ENCODE peak calls at places on chromosomes 2 and 18, in nine cellular contexts. C is HepG2, U is OCI-LY7, Q is IMR-90, A is colonic mucosa, W is body of pancreas, M is keratinocyte, E is uterus, G is GM23248. H is an unnamed sample.

GRCh38 chr2:220966636-220967035 is 605.5 kb downstream of the EPHA4 start:
- DNase-seq in G (peak; percentile 81), Q (peak; percentile 91), C (no peak), W (no peak), U (no peak), A (no peak), E (no peak), M (peak; percentile 5), H (no peak)

GRCh38 chr2:218017211-218018053 is 14.6 kb upstream of the TNS1 start:
- DNase-seq in G (no peak), Q (no peak), C (no peak), W (peak; percentile 81), U (no peak), M (no peak), E (no peak), A (no peak), H (peak; percentile 55)

GRCh38 chr2:222707689-222708273 is 36.3 kb downstream of the MOGAT1 start:
- DNase-seq in M (no peak), W (no peak), C (peak; percentile 83), U (no peak), Q (peak; percentile 87), E (no peak), A (no peak), G (peak; percentile 68), H (no peak)

GRCh38 chr18:457120-457519 is 43.4 kb downstream of the COLEC12 start:
- DNase-seq in U (peak; percentile 79), A (no peak), E (peak; percentile 38), M (no peak), W (no peak), Q (peak; percentile 70), C (no peak), G (peak; percentile 85), H (peak; percentile 73)

GRCh38 chr2:240929364-240930095 is 23.4 kb downstream of the CROCC2 start:
- DNase-seq in A (peak; percentile 13), U (no peak), C (no peak), G (no peak), M (no peak), E (no peak), W (no peak), Q (no peak), H (no peak)

GRCh38 chr2:95056461-95057459 is 31.3 kb downstream of the MAL start:
- DNase-seq in Q (peak; percentile 13), U (no peak), W (no peak), M (no peak), E (no peak), A (no peak), G (peak; percentile 34), C (peak; percentile 40), H (no peak)

GRCh38 chr18:45793295-45793965 is 32.0 kb upstream of the SIGLEC15 start:
- DNase-seq in E (no peak), W (no peak), C (no peak), A (no peak), Q (peak; percentile 93), G (peak; percentile 94), U (no peak), M (peak; percentile 96), H (no peak)

GRCh38 chr2:8575810-8576423 is 105.9 kb upstream of the ID2 start:
- DNase-seq in E (no peak), A (no peak), Q (no peak), C (no peak), W (no peak), U (peak; percentile 55), G (no peak), M (no peak), H (peak; percentile 54)

GRCh38 chr2:47616506-47616905 is 166.4 kb upstream of the MSH6 start:
- DNase-seq in W (no peak), G (no peak), M (no peak), U (no peak), E (no peak), A (no peak), C (no peak), Q (no peak), H (no peak)

GRCh38 chr2:172655091-172655837 is 80.4 kb upstream of the RAPGEF4 start:
- DNase-seq in G (peak; percentile 88), U (no peak), A (no peak), M (no peak), W (no peak), E (no peak), Q (peak; percentile 96), C (no peak), H (no peak)

GRCh38 chr2:105553538-105554196 is 154.8 kb upstream of the FHL2 start:
- DNase-seq in W (no peak), G (peak; percentile 31), Q (peak; percentile 39), A (no peak), M (no peak), U (no peak), E (no peak), C (no peak), H (no peak)

GRCh38 chr2:59892398-59892797 is 661.1 kb downstream of the BCL11A start:
- DNase-seq in M (no peak), W (no peak), E (no peak), Q (no peak), C (no peak), U (no peak), G (no peak), A (no peak), H (no peak)

GRCh38 chr2:17171446-17172049 is 346.7 kb downstream of the RAD51AP2 start:
- DNase-seq in U (peak; percentile 19), G (peak; percentile 51), C (peak; percentile 45), E (no peak), A (no peak), M (no peak), W (peak; percentile 47), Q (peak; percentile 23), H (no peak)

GRCh38 chr2:134338180-134338579 is 84.3 kb downstream of the MGAT5 start:
- DNase-seq in E (no peak), A (no peak), W (no peak), G (no peak), U (no peak), C (no peak), M (no peak), Q (no peak), H (no peak)

GRCh38 chr18:55878224-55878623 is 290.2 kb upstream of the TCF4 start:
- DNase-seq in A (no peak), C (no peak), W (no peak), M (no peak), G (peak; percentile 66), Q (peak; percentile 58), E (no peak), U (no peak), H (no peak)

DNA sequence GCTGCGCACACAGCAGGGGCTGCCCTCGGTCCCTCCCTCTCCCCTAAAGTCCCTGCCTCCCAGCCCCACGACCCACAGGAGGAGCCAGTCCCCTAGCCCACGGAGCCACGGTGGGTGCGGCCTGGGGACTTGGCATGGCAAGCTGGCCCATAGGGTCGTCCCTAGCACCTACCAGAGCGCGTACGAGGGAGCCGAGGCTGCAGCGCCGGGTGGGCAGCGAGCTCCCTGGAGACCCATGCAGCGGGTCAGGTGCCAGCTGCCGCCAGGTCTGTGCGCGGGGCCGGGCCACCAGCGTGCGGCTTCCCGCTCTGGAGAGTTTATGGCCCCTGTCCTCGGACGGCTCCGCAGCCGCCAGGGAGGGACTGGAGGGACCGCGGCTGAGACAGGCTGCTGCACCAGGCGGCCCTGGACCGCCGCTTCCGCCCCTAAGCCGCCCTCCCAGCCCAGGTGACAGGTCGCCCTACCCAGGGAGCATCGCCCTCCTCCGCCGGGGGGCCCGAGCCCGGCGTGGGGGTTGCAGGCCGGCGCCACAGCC is 273.6 kb downstream of the CCDC74A start:
- DNase-seq in W (no peak), Q (no peak), G (no peak), E (no peak), M (no peak), U (no peak), C (no peak), A (no peak), H (no peak)
- H3K4me3 ChIP-seq in W (no peak overlapping the region), Q (no peak overlapping the region), G (no peak overlapping the region), E (no peak overlapping the region), M (no peak overlapping the region), U (peak overlapping the region; percentile 40), C (no peak overlapping the region), A (peak overlapping the region; percentile 15), H (peak overlapping the region; percentile 61)

GRCh38 chr2:69554568-69554967 is 89.0 kb downstream of the AAK1 start:
- DNase-seq in A (no peak), Q (no peak), U (no peak), C (no peak), W (no peak), E (no peak), M (no peak), G (no peak), H (no peak)
- H3K4me1 ChIP-seq in A (peaks cover 6% of the 10 kb centered on the region), Q (peaks cover 4% of the 10 kb centered on the region), U (no peaks in the 10 kb centered on the region), C (no peaks in the 10 kb centered on the region), W (peaks cover 4% of the 10 kb centered on the region), E (no peaks in the 10 kb centered on the region), M (peaks cover 14% of the 10 kb centered on the region), G (peaks cover 6% of the 10 kb centered on the region), H (no peaks in the 10 kb centered on the region)

DNA sequence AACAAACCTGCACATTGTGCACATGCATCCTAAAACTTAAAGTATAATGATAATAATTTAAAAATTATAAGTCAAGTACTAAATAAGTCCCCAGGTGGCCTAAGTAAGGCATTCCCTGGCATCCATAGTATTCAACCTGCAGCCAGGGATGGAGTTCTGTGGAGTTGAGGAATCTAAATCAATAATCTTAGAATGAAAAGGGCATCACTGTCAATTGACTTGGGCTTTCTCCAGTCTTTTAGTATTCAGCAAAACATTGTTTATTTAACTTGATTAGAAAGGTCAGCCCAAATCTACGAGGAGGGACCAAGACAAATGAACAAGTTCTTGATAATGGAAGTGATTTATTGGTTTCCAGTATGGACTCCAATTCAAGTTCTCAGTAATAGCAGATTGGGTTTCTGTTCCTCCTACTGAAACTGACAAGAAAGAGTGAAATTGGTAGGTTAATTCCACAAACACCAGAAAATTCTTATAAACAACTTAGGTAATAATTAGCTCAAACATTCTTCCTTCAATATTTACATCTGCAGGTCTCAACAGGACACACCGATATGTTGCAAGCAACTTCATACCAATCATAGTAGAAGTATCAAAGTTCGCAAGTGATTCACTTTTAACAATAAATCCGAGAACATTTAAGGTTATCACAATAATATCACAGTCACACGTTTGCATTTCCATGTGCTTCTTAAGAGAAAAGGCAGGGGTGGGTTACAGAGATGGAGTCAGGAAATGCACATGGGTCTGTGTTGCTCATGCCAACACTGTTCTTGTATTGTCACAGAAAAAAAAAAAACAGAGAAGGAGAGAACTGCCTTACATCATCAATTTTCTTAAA is 51.7 kb upstream of the EHBP1 start:
- DNase-seq in C (peak; percentile 93), Q (peak; percentile 11), U (no peak), M (peak; percentile 77), W (no peak), E (no peak), G (no peak), A (no peak), H (no peak)
- H3K4me3 ChIP-seq in C (no peak overlapping the region), Q (no peak overlapping the region), U (no peak overlapping the region), M (no peak overlapping the region), W (no peak overlapping the region), E (no peak overlapping the region), G (no peak overlapping the region), A (no peak overlapping the region), H (no peak overlapping the region)

DNA sequence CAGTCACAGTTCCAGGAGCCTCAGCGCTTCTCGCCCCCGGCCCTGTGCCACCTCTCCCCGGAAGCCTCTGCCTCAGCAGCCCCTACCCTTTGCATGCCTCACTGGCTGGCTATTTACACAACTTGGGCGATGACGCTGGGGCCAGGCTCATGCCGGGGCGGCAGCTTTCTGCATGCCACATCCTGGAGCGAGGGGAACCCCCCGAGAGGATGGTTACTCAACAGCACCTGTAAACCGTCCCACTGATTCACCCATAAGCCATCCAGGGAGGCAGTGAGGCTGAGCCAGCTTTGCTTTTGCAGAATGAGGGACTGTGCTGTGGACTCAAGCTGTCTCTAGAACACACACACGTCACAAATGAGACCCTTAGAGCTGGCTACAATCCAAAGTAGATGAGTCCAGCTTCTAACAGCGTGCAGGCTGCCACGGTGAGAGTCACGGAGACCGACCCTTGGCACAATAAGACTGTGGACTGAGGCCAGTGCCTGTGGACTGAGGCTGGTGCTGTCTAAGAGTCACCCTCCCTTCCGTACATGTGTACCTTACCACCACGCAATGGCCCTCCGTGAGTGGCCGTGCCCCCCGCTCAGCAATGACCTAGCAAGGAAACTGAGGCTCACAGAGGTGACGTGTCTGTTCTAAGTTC is 45.6 kb upstream of the ODC1 start:
- DNase-seq in G (peak; percentile 84), M (peak; percentile 99), A (peak; percentile 67), W (peak; percentile 19), E (no peak), Q (peak; percentile 95), C (peak; percentile 68), U (peak; percentile 74), H (no peak)
- H3K4me1 ChIP-seq in G (peaks cover 9% of the 10 kb centered on the region), M (peaks cover 40% of the 10 kb centered on the region), A (peaks cover 10% of the 10 kb centered on the region), W (peaks cover 4% of the 10 kb centered on the region), E (no peaks in the 10 kb centered on the region), Q (peaks cover 11% of the 10 kb centered on the region), C (peaks cover 36% of the 10 kb centered on the region), U (peaks cover 14% of the 10 kb centered on the region), H (no peaks in the 10 kb centered on the region)